ENCODE peak calls at places on chromosomes 5 and 9, in five cellular contexts. E is lower lobe of right lung, B is Peyer's patch, H is GM06990, J is sigmoid colon. C is an unnamed sample.

GRCh38 chr9:137055385-137056364 is 1.8 kb upstream of the ENTPD2 start:
- DNase-seq in E (peak), B (peak), H (no peak), J (peak), C (no peak)

GRCh38 chr9:5112646-5113045 is 72.8 kb downstream of the INSL6 start:
- DNase-seq in E (no peak), B (no peak), H (peak), J (no peak), C (no peak)

GRCh38 chr9:134378901-134379338 is 52.7 kb downstream of the RXRA start:
- DNase-seq in E (peak), B (no peak), H (no peak), J (peak), C (peak)

GRCh38 chr9:137589441-137590122 is 730 bp downstream of the ZMYND19 start:
- DNase-seq in E (peak), B (no peak), H (no peak), J (no peak), C (peak)

GRCh38 chr9:31005086-31005665 is 1379.3 kb upstream of the ACO1 start:
- DNase-seq in E (no peak), B (no peak), H (no peak), J (no peak), C (no peak)

GRCh38 chr5:77138981-77139380 is 51.9 kb upstream of the ZBED3 start:
- DNase-seq in E (no peak), B (no peak), H (no peak), J (no peak), C (no peak)

GRCh38 chr9:115373000-115373709 is 255.2 kb upstream of the TNC start:
- DNase-seq in E (no peak), B (peak), H (no peak), J (no peak), C (peak)

GRCh38 chr9:20838218-20838617 is 154.2 kb downstream of the FOCAD start:
- DNase-seq in E (no peak), B (no peak), H (no peak), J (no peak), C (peak)

GRCh38 chr5:17014686-17015085 is 78.6 kb upstream of the MYO10 start:
- DNase-seq in E (no peak), B (no peak), H (no peak), J (no peak), C (no peak)

GRCh38 chr9:98943682-98944129 is at the start of gene COL15A1:
- DNase-seq in E (no peak), B (no peak), H (no peak), J (peak), C (no peak)

DNA sequence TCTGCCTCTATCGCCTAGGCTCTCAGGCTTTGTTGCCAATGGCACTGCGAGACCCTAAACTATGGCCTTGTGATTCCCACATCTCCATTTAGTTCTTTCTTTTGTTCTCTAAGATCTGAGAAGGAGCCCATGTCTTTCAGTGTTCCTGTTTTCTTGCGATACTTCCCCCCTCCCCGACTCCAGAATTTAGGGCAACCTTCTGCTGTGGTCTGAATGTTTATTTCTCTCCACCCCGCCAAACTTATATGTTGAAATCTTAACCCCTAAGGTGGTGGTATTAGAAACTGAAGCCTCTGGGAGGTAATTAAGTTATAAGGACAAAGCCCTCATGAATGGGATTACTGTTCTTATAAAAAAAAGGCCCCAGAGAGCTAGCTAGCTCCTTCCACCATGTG is 6.4 kb downstream of the TMC1 start:
- DNase-seq in E (no peak), B (no peak), H (no peak), J (no peak), C (no peak)
- H3K4me3 ChIP-seq in E (peak), B (peak), H (peak), J (no peak), C (no peak)

GRCh38 chr5:136311999-136312398 is 53.3 kb downstream of the TRPC7 start:
- DNase-seq in E (no peak), B (no peak), H (no peak), J (no peak), C (no peak)

GRCh38 chr5:136309376-136309775 is 56.0 kb downstream of the TRPC7 start:
- DNase-seq in E (no peak), B (no peak), H (no peak), J (no peak), C (peak)

GRCh38 chr5:136309932-136310598 is 55.3 kb downstream of the TRPC7 start:
- DNase-seq in E (no peak), B (no peak), H (no peak), J (no peak), C (no peak)

GRCh38 chr5:136314302-136314701 is 51.0 kb downstream of the TRPC7 start:
- DNase-seq in E (no peak), B (no peak), H (no peak), J (no peak), C (no peak)

DNA sequence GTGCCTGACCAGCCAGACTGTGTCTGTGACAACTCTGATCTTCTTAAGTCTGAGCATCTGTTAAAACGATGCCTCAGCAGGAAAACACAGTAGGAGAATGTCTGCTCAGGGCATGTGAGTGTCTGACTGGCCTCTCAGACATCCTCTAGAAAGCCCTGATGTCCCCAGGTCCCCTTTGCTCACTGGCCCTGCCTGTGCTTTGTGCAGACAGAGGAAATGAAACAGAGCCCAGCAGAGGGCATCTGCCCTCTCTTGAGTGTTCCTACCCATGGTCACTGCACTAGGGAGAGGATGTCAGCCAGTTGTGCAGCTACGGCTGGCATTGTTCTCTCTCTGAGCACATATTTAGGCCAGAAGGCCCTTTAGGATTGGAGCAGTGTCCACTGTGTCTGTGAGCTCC is 56.9 kb downstream of the TRPC7 start:
- DNase-seq in E (no peak), B (no peak), H (no peak), J (no peak), C (no peak)
- TF ChIP-seq CTCF in E (no peak), B (no peak), H (peak), J (no peak), C (no peak)

GRCh38 chr5:177554474-177555111 is at the start of gene FAM193B:
- DNase-seq in E (peak), B (peak), H (peak), J (peak), C (peak)

GRCh38 chr5:177555665-177556064 is 1.3 kb upstream of the FAM193B start:
- DNase-seq in E (no peak), B (no peak), H (no peak), J (no peak), C (no peak)

GRCh38 chr5:177555228-177555627 is 865 bp upstream of the FAM193B start:
- DNase-seq in E (no peak), B (no peak), H (no peak), J (no peak), C (no peak)

GRCh38 chr5:177553671-177554429 is 513 bp downstream of the FAM193B start:
- DNase-seq in E (peak), B (peak), H (peak), J (peak), C (peak)

GRCh38 chr5:177552839-177553455 is 1.4 kb downstream of the FAM193B start:
- DNase-seq in E (no peak), B (no peak), H (no peak), J (no peak), C (peak)
- H3K4me3 ChIP-seq in E (peak), B (peak), H (peak), J (peak), C (peak)

GRCh38 chr5:177362102-177362868 is 4.6 kb downstream of the RGS14 start:
- DNase-seq in E (peak), B (no peak), H (no peak), J (no peak), C (no peak)

GRCh38 chr5:177362871-177363507 is 5.3 kb downstream of the RGS14 start:
- DNase-seq in E (peak), B (peak), H (peak), J (peak), C (peak)

GRCh38 chr5:177359860-177360259 is 2.1 kb downstream of the RGS14 start:
- DNase-seq in E (no peak), B (no peak), H (no peak), J (no peak), C (no peak)

GRCh38 chr5:177363565-177363964 is 5.8 kb downstream of the RGS14 start:
- DNase-seq in E (peak), B (no peak), H (no peak), J (no peak), C (no peak)

DNA sequence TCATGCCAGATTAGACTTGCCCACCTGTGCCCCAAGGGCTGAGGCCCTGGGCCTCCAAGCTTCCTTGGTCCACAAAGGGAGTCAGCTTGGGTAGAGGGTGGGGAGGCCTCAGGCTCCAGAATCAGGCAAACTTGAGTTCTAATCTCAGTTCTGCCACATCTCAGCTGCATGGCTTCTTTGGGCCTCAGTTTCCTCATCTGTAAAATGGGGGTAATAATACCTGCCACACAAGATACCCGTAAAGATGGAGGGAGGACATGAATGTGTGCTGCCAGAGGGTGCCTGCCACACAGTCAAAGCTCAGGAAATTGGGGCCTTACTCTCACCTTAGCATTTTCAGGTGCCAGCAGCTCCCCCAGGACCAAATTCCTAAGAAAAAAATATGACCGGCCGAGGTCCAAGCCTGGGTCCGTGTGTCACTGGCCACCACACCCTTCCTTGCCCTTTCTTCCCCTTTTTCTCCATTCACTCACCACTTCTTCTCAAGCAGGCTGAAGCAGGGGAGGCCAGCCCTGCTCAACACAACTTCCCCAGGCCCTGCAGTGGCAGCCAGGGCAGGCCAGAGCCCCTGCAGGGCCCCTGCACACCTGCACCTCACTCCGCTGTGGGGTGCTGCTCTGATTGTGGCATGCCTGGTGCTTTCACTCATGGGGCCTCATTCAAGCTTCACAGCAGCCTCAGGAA is 3.8 kb downstream of the RGS14 start:
- DNase-seq in E (peak), B (peak), H (no peak), J (no peak), C (no peak)
- TF ChIP-seq CTCF in E (no peak), B (no peak), H (peak), J (no peak), C (no peak)

GRCh38 chr5:149930754-149931574 is 13.6 kb downstream of the PDE6A start:
- DNase-seq in E (no peak), B (no peak), H (no peak), J (no peak), C (no peak)

GRCh38 chr5:149935431-149935901 is 9.1 kb downstream of the PDE6A start:
- DNase-seq in E (no peak), B (no peak), H (no peak), J (no peak), C (peak)

GRCh38 chr5:149932445-149933350 is 11.9 kb downstream of the PDE6A start:
- DNase-seq in E (no peak), B (no peak), H (no peak), J (no peak), C (no peak)

GRCh38 chr5:149930060-149930753 is 14.4 kb downstream of the PDE6A start:
- DNase-seq in E (no peak), B (no peak), H (no peak), J (no peak), C (no peak)

DNA sequence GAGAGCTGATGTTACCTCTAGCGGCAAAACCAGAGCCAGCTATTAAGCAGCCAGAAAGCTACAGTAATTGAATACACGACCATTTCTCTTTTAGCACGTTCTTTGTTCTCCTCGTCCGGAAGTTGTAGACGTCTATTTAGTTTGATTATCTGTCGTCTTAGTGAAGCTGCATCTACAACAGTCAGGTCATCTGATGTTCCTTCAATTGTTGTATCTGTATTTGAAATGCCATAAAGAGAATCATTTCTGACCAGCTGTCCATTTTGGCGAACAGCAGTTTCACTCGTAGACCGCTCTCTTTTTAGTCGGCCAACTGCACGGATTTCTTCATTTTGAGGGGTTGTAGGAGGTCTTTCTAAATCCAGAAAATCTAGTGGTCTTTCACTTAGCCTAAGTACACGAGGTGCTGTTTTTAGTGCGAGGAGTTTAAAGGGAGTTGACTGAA is 12.6 kb downstream of the PDE6A start:
- DNase-seq in E (no peak), B (no peak), H (no peak), J (no peak), C (no peak)
- H3K4me3 ChIP-seq in E (peak), B (no peak), H (no peak), J (no peak), C (no peak)

GRCh38 chr5:180801596-180802324 is 846 bp downstream of the MGAT1 start:
- DNase-seq in E (no peak), B (no peak), H (no peak), J (peak), C (no peak)

GRCh38 chr5:180804129-180804601 is 1.6 kb upstream of the MGAT1 start:
- DNase-seq in E (no peak), B (peak), H (no peak), J (peak), C (no peak)

GRCh38 chr5:180802325-180803180 is at the start of gene MGAT1:
- DNase-seq in E (peak), B (peak), H (peak), J (peak), C (peak)

GRCh38 chr5:180806351-180807011 is 3.9 kb upstream of the MGAT1 start:
- DNase-seq in E (no peak), B (peak), H (no peak), J (peak), C (no peak)

GRCh38 chr5:180803181-180804128 is 849 bp upstream of the MGAT1 start:
- DNase-seq in E (peak), B (peak), H (peak), J (peak), C (peak)
- TF ChIP-seq CTCF in E (no peak), B (no peak), H (peak), J (no peak), C (peak)